ENCODE peak calls at places on chromosomes 13 and 19, in five cellular contexts. N, S, C, Z and D are unnamed samples.

GRCh38 chr19:6220385-6221191 is 59.2 kb downstream of the MLLT1 start:
- DNase-seq in N (no peak), S (no peak), C (no peak), Z (no peak), D (no peak)

GRCh38 chr13:108915095-108915633 is 285.8 kb downstream of the MYO16 start:
- DNase-seq in N (no peak), S (no peak), C (peak), Z (peak), D (no peak)

GRCh38 chr19:42420055-42420544 is 7.1 kb downstream of the LIPE start:
- DNase-seq in N (no peak), S (peak), C (peak), Z (peak), D (peak)

GRCh38 chr19:36797786-36798108 is 25.1 kb upstream of the ZNF850 start:
- DNase-seq in N (no peak), S (no peak), C (no peak), Z (no peak), D (no peak)

GRCh38 chr19:40599331-40600085 is 1.7 kb upstream of the LTBP4 start:
- DNase-seq in N (peak), S (no peak), C (no peak), Z (no peak), D (no peak)

GRCh38 chr19:14368011-14368513 is 13.2 kb upstream of the ADGRE5 start:
- DNase-seq in N (no peak), S (no peak), C (no peak), Z (no peak), D (no peak)

GRCh38 chr19:13401388-13401787 is 104.9 kb downstream of the CACNA1A start:
- DNase-seq in N (no peak), S (no peak), C (peak), Z (no peak), D (no peak)

GRCh38 chr13:68264692-68265091 is 1034.6 kb upstream of the PCDH9 start:
- DNase-seq in N (no peak), S (no peak), C (no peak), Z (no peak), D (no peak)

GRCh38 chr13:46211116-46211515 is 612 bp upstream of the LRRC63 start:
- DNase-seq in N (no peak), S (peak), C (peak), Z (no peak), D (no peak)

GRCh38 chr19:6720369-6721112 is at the start of gene C3:
- DNase-seq in N (no peak), S (no peak), C (peak), Z (peak), D (no peak)

GRCh38 chr13:50644081-50644871 is 199.2 kb downstream of the DLEU7 start:
- DNase-seq in N (no peak), S (no peak), C (no peak), Z (no peak), D (no peak)

GRCh38 chr13:41496420-41497234 is 39.3 kb downstream of the RGCC start:
- DNase-seq in N (no peak), S (no peak), C (no peak), Z (no peak), D (no peak)

GRCh38 chr19:48795855-48796142 is 15.0 kb downstream of the BCAT2 start:
- DNase-seq in N (no peak), S (no peak), C (no peak), Z (no peak), D (no peak)

GRCh38 chr13:64723735-64724134 is 2506.4 kb downstream of the PCDH9 start:
- DNase-seq in N (peak), S (no peak), C (peak), Z (no peak), D (no peak)

GRCh38 chr19:45164577-45165335 is 4.0 kb upstream of the NKPD1 start:
- DNase-seq in N (no peak), S (peak), C (peak), Z (no peak), D (peak)

GRCh38 chr19:6062961-6063575 is 47.2 kb downstream of the RFX2 start:
- DNase-seq in N (no peak), S (no peak), C (no peak), Z (no peak), D (no peak)

GRCh38 chr13:107678075-107678689 is 537.2 kb downstream of the LIG4 start:
- DNase-seq in N (no peak), S (no peak), C (no peak), Z (no peak), D (no peak)

GRCh38 chr19:19459707-19460251 is 54.3 kb downstream of the GATAD2A start:
- DNase-seq in N (no peak), S (peak), C (no peak), Z (no peak), D (peak)

GRCh38 chr13:100014621-100015020 is 33.0 kb downstream of the ZIC2 start:
- DNase-seq in N (no peak), S (no peak), C (no peak), Z (no peak), D (no peak)

GRCh38 chr19:58582985-58583384 is 9.8 kb upstream of the MZF1 start:
- DNase-seq in N (no peak), S (peak), C (no peak), Z (no peak), D (no peak)

GRCh38 chr13:20337894-20338551 is 105.9 kb upstream of the GJB6 start:
- DNase-seq in N (no peak), S (no peak), C (no peak), Z (no peak), D (no peak)

GRCh38 chr19:47363758-47364529 is 14.8 kb downstream of the DHX34 start:
- DNase-seq in N (no peak), S (no peak), C (peak), Z (no peak), D (no peak)

GRCh38 chr13:49455016-49455398 is 10.9 kb downstream of the SETDB2 start:
- DNase-seq in N (no peak), S (no peak), C (no peak), Z (no peak), D (no peak)

GRCh38 chr13:72166102-72166660 is 299.2 kb upstream of the DACH1 start:
- DNase-seq in N (no peak), S (no peak), C (no peak), Z (no peak), D (no peak)

GRCh38 chr19:40921005-40921897 is 39.2 kb upstream of the CYP2A7 start:
- DNase-seq in N (no peak), S (no peak), C (peak), Z (no peak), D (no peak)

GRCh38 chr19:409006-409514 is at the start of gene C2CD4C:
- DNase-seq in N (peak), S (no peak), C (no peak), Z (no peak), D (no peak)